ENCODE peak calls at places on chromosome 13, in eight cellular contexts. G is ovary, C is progenitor cell of endocrine pancreas, Y is astrocyte, R is bronchial epithelial cell, Q is dorsolateral prefrontal cortex, F is glutamatergic neuron, D is RWPE2. B is an unnamed sample.

GRCh38 chr13:98333481-98333880 is 156.4 kb upstream of the RNF113B start:
- DNase-seq in R (no peak), F (no peak), Q (no peak), Y (no peak), G (no peak), D (no peak), C (no peak), B (no peak)

GRCh38 chr13:47211106-47211505 is 314.3 kb upstream of the HTR2A start:
- DNase-seq in Y (peak; percentile 47), R (peak; percentile 51), G (no peak), F (no peak), Q (no peak), D (no peak), C (no peak), B (no peak)

GRCh38 chr13:88136098-88136790 is 465.1 kb downstream of the SLITRK5 start:
- DNase-seq in D (no peak), R (no peak), C (no peak), Q (no peak), G (no peak), F (no peak), Y (no peak), B (no peak)

GRCh38 chr13:41613984-41614581 is 156.7 kb downstream of the RGCC start:
- DNase-seq in D (no peak), F (no peak), Y (peak; percentile 96), C (no peak), G (peak; percentile 37), Q (no peak), R (peak; percentile 54), B (peak; percentile 41)

GRCh38 chr13:109611912-109612691 is 174.3 kb downstream of the IRS2 start:
- DNase-seq in R (peak; percentile 40), D (no peak), C (no peak), Y (no peak), G (no peak), F (no peak), Q (no peak), B (no peak)

GRCh38 chr13:28047784-28048388 is 52.5 kb downstream of the FLT3 start:
- DNase-seq in F (no peak), G (no peak), Y (no peak), D (no peak), R (peak; percentile 64), Q (no peak), C (no peak), B (no peak)

GRCh38 chr13:99806671-99807070 is 164.9 kb downstream of the ZIC5 start:
- DNase-seq in C (no peak), Q (no peak), D (no peak), Y (no peak), F (no peak), R (no peak), G (no peak), B (no peak)

GRCh38 chr13:27211771-27212364 is 39.5 kb upstream of the RPL21 start:
- DNase-seq in Q (no peak), G (no peak), C (no peak), R (peak; percentile 73), Y (peak; percentile 71), F (no peak), D (no peak), B (no peak)

GRCh38 chr13:64958106-64958505 is 2272.0 kb downstream of the PCDH9 start:
- DNase-seq in G (no peak), Y (no peak), R (no peak), F (no peak), C (no peak), D (no peak), Q (no peak), B (no peak)

GRCh38 chr13:95698047-95698749 is 21.3 kb downstream of the DNAJC3 start:
- DNase-seq in R (peak; percentile 42), C (no peak), G (no peak), Y (no peak), Q (no peak), F (no peak), D (no peak), B (no peak)
- TF ChIP-seq CTCF in R (peak; percentile 45), C (peak; percentile 33), G (no peak), Y (peak; percentile 27), Q (no peak), F (peak; percentile 68), D (no peak), B (peak; percentile 23)

GRCh38 chr13:33828431-33829129 is 10.6 kb downstream of the RFC3 start:
- DNase-seq in R (no peak), D (no peak), Y (no peak), F (no peak), G (no peak), C (no peak), Q (no peak), B (no peak)
- TF ChIP-seq CTCF in R (no peak), D (no peak), Y (no peak), F (no peak), G (no peak), C (no peak), Q (no peak), B (no peak)

DNA sequence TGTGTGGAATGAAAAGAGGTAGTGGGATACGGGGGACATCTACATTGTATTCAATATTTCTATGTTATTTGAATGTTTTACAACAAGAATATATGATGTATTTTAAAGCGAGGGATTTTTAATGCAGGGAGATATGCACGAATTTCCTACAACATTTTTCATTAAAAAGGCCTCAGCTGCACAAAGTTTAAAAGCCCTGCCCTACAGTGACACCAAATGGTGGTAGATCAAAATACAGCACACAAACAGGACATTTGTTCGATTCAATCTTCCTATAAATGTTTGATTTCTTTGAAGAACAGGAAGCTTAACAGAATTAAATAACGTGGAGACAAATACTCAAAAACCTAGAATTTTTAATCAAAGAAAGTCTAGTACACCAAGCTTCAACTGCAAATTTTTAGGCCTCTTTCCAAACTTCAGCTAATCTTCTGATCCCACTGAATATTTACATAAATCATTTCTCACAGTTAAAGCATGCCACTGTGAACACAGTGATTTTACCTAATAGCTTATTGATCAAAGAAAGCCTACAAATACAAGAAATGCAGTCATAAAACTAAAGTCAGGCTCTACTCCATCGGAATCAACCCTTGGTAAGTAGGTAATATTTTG is 257.2 kb downstream of the DIAPH3 start:
- DNase-seq in G (no peak), Y (peak; percentile 7), R (peak; percentile 28), D (no peak), Q (no peak), F (no peak), C (no peak), B (no peak)
- TF ChIP-seq CTCF in G (no peak), Y (peak; percentile 56), R (peak; percentile 50), D (peak; percentile 69), Q (peak; percentile 57), F (peak; percentile 50), C (peak; percentile 66), B (peak; percentile 50)

DNA sequence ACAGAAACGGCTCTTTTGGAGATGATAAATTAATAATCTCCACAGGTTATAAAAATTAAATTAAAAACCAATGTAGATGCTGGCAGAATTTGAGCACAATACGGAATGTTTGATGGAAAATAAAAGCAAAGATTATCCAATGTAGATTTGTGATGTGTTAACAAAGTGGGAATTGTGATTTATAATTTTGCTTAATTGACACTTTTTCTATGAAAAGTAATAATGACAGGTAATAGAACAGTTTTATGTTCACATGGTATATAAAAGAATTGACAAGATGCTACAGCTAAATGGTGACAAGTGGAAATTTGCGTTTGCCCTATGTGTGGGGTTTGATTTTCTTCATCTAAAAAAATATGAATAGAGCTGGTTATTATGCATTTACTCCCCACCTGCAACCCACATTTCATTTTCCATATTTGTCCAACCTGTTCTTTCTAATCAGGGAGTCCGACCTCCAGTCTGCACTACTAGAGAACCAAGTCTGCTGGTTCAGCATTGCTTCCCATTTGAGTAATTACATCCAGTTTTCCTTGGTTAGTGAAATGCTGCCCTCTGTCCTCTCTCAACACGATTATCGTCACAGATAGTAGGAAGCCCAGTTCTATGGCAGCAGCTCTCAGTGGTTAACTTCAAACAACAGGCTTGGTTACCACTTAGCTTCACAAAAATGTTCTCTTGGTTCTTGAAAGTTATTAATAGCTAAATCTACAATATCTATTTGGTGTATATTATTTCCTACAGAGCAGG is 61.4 kb upstream of the SLITRK1 start:
- DNase-seq in Q (no peak), F (no peak), Y (no peak), D (no peak), G (no peak), C (no peak), R (no peak), B (no peak)
- TF ChIP-seq CTCF in Q (peak; percentile 27), F (no peak), Y (no peak), D (no peak), G (no peak), C (no peak), R (no peak), B (no peak)

GRCh38 chr13:29369060-29369743 is 226.3 kb downstream of the SLC7A1 start:
- DNase-seq in F (no peak), G (no peak), C (no peak), Y (peak; percentile 16), Q (peak; percentile 11), R (peak; percentile 36), D (no peak), B (no peak)
- TF ChIP-seq CTCF in F (peak; percentile 60), G (no peak), C (peak; percentile 74), Y (peak; percentile 70), Q (peak; percentile 70), R (peak; percentile 65), D (peak; percentile 54), B (peak; percentile 58)

GRCh38 chr13:49436890-49437289 is 7.0 kb downstream of the CAB39L start:
- DNase-seq in G (peak; percentile 71), R (peak; percentile 33), Y (peak; percentile 24), D (no peak), Q (no peak), C (no peak), F (no peak), B (no peak)
- TF ChIP-seq CTCF in G (peak; percentile 51), R (no peak), Y (peak; percentile 14), D (peak; percentile 13), Q (peak; percentile 51), C (no peak), F (no peak), B (no peak)

GRCh38 chr13:36986462-36987240 is 12.5 kb downstream of the ALG5 start:
- DNase-seq in F (no peak), G (no peak), C (no peak), R (peak; percentile 91), Y (no peak), Q (no peak), D (no peak), B (no peak)

GRCh38 chr13:36979361-36980040 is 19.6 kb downstream of the ALG5 start:
- DNase-seq in R (no peak), Y (peak; percentile 31), C (no peak), D (no peak), F (no peak), Q (no peak), G (no peak), B (no peak)

GRCh38 chr13:36981156-36981743 is 17.9 kb downstream of the ALG5 start:
- DNase-seq in Y (peak; percentile 36), G (no peak), C (no peak), D (no peak), R (peak; percentile 59), F (no peak), Q (no peak), B (no peak)
- TF ChIP-seq CTCF in Y (peak; percentile 59), G (peak; percentile 38), C (peak; percentile 71), D (peak; percentile 74), R (peak; percentile 38), F (peak; percentile 52), Q (peak; percentile 57), B (peak; percentile 44)

GRCh38 chr13:24313449-24313848 is 4.1 kb downstream of the C1QTNF9 start:
- DNase-seq in Q (no peak), D (no peak), F (no peak), R (no peak), G (no peak), C (no peak), Y (no peak), B (no peak)
- TF ChIP-seq CTCF in Q (peak; percentile 32), D (peak; percentile 24), F (no peak), R (no peak), G (no peak), C (peak; percentile 16), Y (peak; percentile 22), B (no peak)